ENCODE peak calls at places on chromosomes 5 and 9, in four cellular contexts. G is A549, W is K562, J is HepG2. U is an unnamed sample.

GRCh38 chr9:12497790-12498189 is 195.4 kb upstream of the TYRP1 start:
- DNase-seq in G (no peak), W (no peak), J (no peak), U (no peak)

GRCh38 chr5:99000878-99001277 is 72.1 kb upstream of the CHD1 start:
- DNase-seq in G (no peak), W (no peak), J (no peak), U (no peak)

GRCh38 chr9:110050925-110051355 is 157.0 kb downstream of the C9orf152 start:
- DNase-seq in G (peak; percentile 40), W (no peak), J (no peak), U (no peak)

GRCh38 chr9:129317179-129318011 is 139.3 kb upstream of the IER5L start:
- DNase-seq in G (no peak), W (no peak), J (peak; percentile 69), U (peak; percentile 45)

GRCh38 chr5:143258559-143259253 is 144.8 kb downstream of the NR3C1 start:
- DNase-seq in G (no peak), W (no peak), J (no peak), U (no peak)

GRCh38 chr9:96245399-96245798 is 56.6 kb downstream of the HSD17B3 start:
- DNase-seq in G (no peak), W (no peak), J (no peak), U (peak; percentile 48)

GRCh38 chr5:131264453-131265200 is 774 bp downstream of the CDC42SE2 start:
- DNase-seq in G (no peak), W (no peak), J (no peak), U (peak; percentile 52)

GRCh38 chr5:99141534-99142135 is 212.8 kb upstream of the CHD1 start:
- DNase-seq in G (no peak), W (no peak), J (no peak), U (no peak)

GRCh38 chr5:73299017-73299630 is 126.1 kb downstream of the TMEM174 start:
- DNase-seq in G (no peak), W (no peak), J (no peak), U (peak; percentile 62)

GRCh38 chr5:53438486-53439472 is 41.6 kb upstream of the FST start:
- DNase-seq in G (no peak), W (no peak), J (no peak), U (no peak)

GRCh38 chr5:146048994-146049703 is 56.2 kb downstream of the PLAC8L1 start:
- DNase-seq in G (peak; percentile 81), W (peak; percentile 72), J (peak; percentile 66), U (peak; percentile 64)

GRCh38 chr5:103598997-103599556 is 36.5 kb upstream of the NUDT12 start:
- DNase-seq in G (no peak), W (no peak), J (no peak), U (no peak)

GRCh38 chr5:105503950-105504349 is 1941.4 kb upstream of the NUDT12 start:
- DNase-seq in G (no peak), W (no peak), J (no peak), U (no peak)

GRCh38 chr9:128607642-128608350 is 48.9 kb downstream of the DYNC2I2 start:
- DNase-seq in G (no peak), W (no peak), J (no peak), U (no peak)

GRCh38 chr9:14362175-14362574 is 48.2 kb upstream of the NFIB start:
- DNase-seq in G (no peak), W (no peak), J (no peak), U (no peak)

GRCh38 chr9:126126012-126126411 is 200.6 kb upstream of the MVB12B start:
- DNase-seq in G (no peak), W (no peak), J (no peak), U (no peak)

GRCh38 chr5:7754997-7755596 is 95.8 kb downstream of the CFAP90 start:
- DNase-seq in G (peak; percentile 28), W (peak; percentile 76), J (peak; percentile 11), U (peak; percentile 86)

GRCh38 chr9:23825143-23825531 is 903 bp downstream of the ELAVL2 start:
- DNase-seq in G (no peak), W (no peak), J (no peak), U (peak; percentile 31)

GRCh38 chr5:34898258-34898895 is 16.9 kb downstream of the RAD1 start:
- DNase-seq in G (peak; percentile 56), W (peak; percentile 69), J (peak; percentile 56), U (peak; percentile 67)

GRCh38 chr5:86665984-86666760 is 48.4 kb downstream of the COX7C start:
- DNase-seq in G (no peak), W (no peak), J (no peak), U (peak; percentile 32)

GRCh38 chr5:369151-369939 is 47.8 kb downstream of the AHRR start:
- DNase-seq in G (no peak), W (no peak), J (no peak), U (peak; percentile 12)

GRCh38 chr9:123679330-123679987 is 250.5 kb downstream of the DENND1A start:
- DNase-seq in G (no peak), W (no peak), J (peak; percentile 88), U (no peak)

GRCh38 chr5:77374686-77375085 is 117.4 kb downstream of the WDR41 start:
- DNase-seq in G (no peak), W (no peak), J (no peak), U (no peak)

GRCh38 chr9:99905833-99906402 is 536 bp upstream of the STX17 start:
- DNase-seq in G (no peak), W (no peak), J (no peak), U (no peak)

GRCh38 chr9:106886111-106887046 is 23.4 kb downstream of the ZNF462 start:
- DNase-seq in G (no peak), W (no peak), J (no peak), U (no peak)

GRCh38 chr5:134489227-134489944 is 36.1 kb upstream of the JADE2 start:
- DNase-seq in G (no peak), W (no peak), J (no peak), U (peak; percentile 15)

GRCh38 chr5:115184780-115185179 is 15.1 kb upstream of the TRIM36 start:
- DNase-seq in G (no peak), W (no peak), J (no peak), U (no peak)

GRCh38 chr9:70079364-70080103 is 35.9 kb downstream of the MAMDC2 start:
- DNase-seq in G (no peak), W (no peak), J (no peak), U (no peak)

GRCh38 chr9:130199605-130200004 is 27.4 kb downstream of the NCS1 start:
- DNase-seq in G (no peak), W (no peak), J (no peak), U (no peak)

GRCh38 chr9:35645736-35646582 is 4.8 kb downstream of the SIT1 start:
- DNase-seq in G (no peak), W (peak; percentile 35), J (peak; percentile 32), U (peak; percentile 77)

GRCh38 chr9:16661816-16662215 is 208.7 kb downstream of the BNC2 start:
- DNase-seq in G (no peak), W (no peak), J (no peak), U (no peak)

GRCh38 chr5:139272471-139273321 is 20.8 kb upstream of the MATR3 start:
- DNase-seq in G (no peak), W (no peak), J (peak; percentile 73), U (no peak)

GRCh38 chr5:137604348-137605095 is 105.4 kb upstream of the SPOCK1 start:
- DNase-seq in G (no peak), W (no peak), J (no peak), U (no peak)

GRCh38 chr5:52922384-52922783 is 66.8 kb upstream of the ITGA2 start:
- DNase-seq in G (peak; percentile 7), W (no peak), J (peak; percentile 45), U (no peak)

GRCh38 chr9:120892748-120893584 is 16.0 kb upstream of the PHF19 start:
- DNase-seq in G (no peak), W (peak; percentile 33), J (no peak), U (no peak)

GRCh38 chr9:120893917-120894316 is 16.9 kb upstream of the PHF19 start:
- DNase-seq in G (no peak), W (no peak), J (no peak), U (no peak)

GRCh38 chr9:120894404-120895226 is 17.6 kb upstream of the PHF19 start:
- DNase-seq in G (no peak), W (no peak), J (no peak), U (peak; percentile 56)

GRCh38 chr9:120892177-120892747 is 15.3 kb upstream of the PHF19 start:
- DNase-seq in G (no peak), W (peak; percentile 33), J (no peak), U (no peak)

GRCh38 chr9:120893585-120893857 is 16.5 kb upstream of the PHF19 start:
- DNase-seq in G (no peak), W (no peak), J (no peak), U (no peak)
- TF ChIP-seq ESRRA in G (no peak), W (no peak), J (no peak), U (no peak)

GRCh38 chr5:10684303-10685086 is 76.5 kb downstream of the DAP start:
- DNase-seq in G (no peak), W (no peak), J (no peak), U (no peak)
- TF ChIP-seq NR3C1 in G (no peak), W (no peak), J (no peak), U (no peak)

GRCh38 chr9:77847626-77848025 is 184.0 kb downstream of the GNAQ start:
- DNase-seq in G (no peak), W (no peak), J (no peak), U (no peak)

GRCh38 chr9:77851862-77852602 is 179.6 kb downstream of the GNAQ start:
- DNase-seq in G (no peak), W (no peak), J (peak; percentile 39), U (no peak)

GRCh38 chr9:77846957-77847574 is 184.5 kb downstream of the GNAQ start:
- DNase-seq in G (no peak), W (no peak), J (no peak), U (no peak)

GRCh38 chr9:77848897-77849296 is 182.7 kb downstream of the GNAQ start:
- DNase-seq in G (peak; percentile 47), W (no peak), J (no peak), U (no peak)

GRCh38 chr9:77848428-77848827 is 183.2 kb downstream of the GNAQ start:
- DNase-seq in G (no peak), W (no peak), J (no peak), U (no peak)
- TF ChIP-seq ESRRA in G (no peak), W (no peak), J (no peak), U (no peak)

GRCh38 chr9:2991292-2991691 is 147.4 kb upstream of the PUM3 start:
- DNase-seq in G (no peak), W (no peak), J (peak; percentile 1), U (no peak)

GRCh38 chr9:2987679-2988078 is 143.8 kb upstream of the PUM3 start:
- DNase-seq in G (no peak), W (no peak), J (no peak), U (no peak)

GRCh38 chr9:2992427-2992826 is 148.5 kb upstream of the PUM3 start:
- DNase-seq in G (no peak), W (no peak), J (no peak), U (no peak)
- TF ChIP-seq NR3C1 in G (no peak), W (no peak), J (no peak), U (no peak)